ENCODE peak calls at places on chromosomes 2 and 18, in ten cellular contexts. P is activated naive CD8-positive, alpha-beta T cell treated with anti-CD3 and anti-CD28 coated beads, Interleukin-2, amount 50 U/mL, for 16 hours; L is LHCN-M2; X is activated T-helper 1 cell treated with Interleukin-2 at 50 U/mL for 16 hours; R is C1 segment of cervical spinal cord; C is NCI-H146; V is right atrium auricular region; M is RWPE1; W is OCI-M1; F is frontal cortex. K is an unnamed sample.

GRCh38 chr2:101501443-101501842 is 26.5 kb upstream of the RFX8 start:
- DNase-seq in V (no peak), C (no peak), P (no peak), W (peak), X (no peak), L (peak), M (no peak), R (no peak), F (no peak), K (no peak)

GRCh38 chr2:232928564-232929302 is 58.7 kb downstream of the SNORC start:
- DNase-seq in W (no peak), C (peak), F (no peak), L (no peak), V (no peak), M (no peak), R (no peak), P (no peak), X (no peak), K (no peak)

GRCh38 chr2:149427371-149427770 is 97.0 kb downstream of the LYPD6 start:
- DNase-seq in V (no peak), X (no peak), M (no peak), W (no peak), R (no peak), P (no peak), C (no peak), F (no peak), L (no peak), K (no peak)

GRCh38 chr2:240968731-240969624 is 29.4 kb upstream of the SNED1 start:
- DNase-seq in X (no peak), C (no peak), M (no peak), W (no peak), V (no peak), F (no peak), P (no peak), L (no peak), R (no peak), K (peak)

GRCh38 chr2:17578466-17578928 is 38.0 kb downstream of the VSNL1 start:
- DNase-seq in X (no peak), R (no peak), F (no peak), P (no peak), C (peak), L (no peak), V (no peak), W (no peak), M (no peak), K (no peak)

GRCh38 chr18:33579147-33579867 is 1.3 kb downstream of the ASXL3 start:
- DNase-seq in P (no peak), W (no peak), X (no peak), M (no peak), R (no peak), F (no peak), L (no peak), V (no peak), C (peak), K (no peak)

GRCh38 chr18:48829443-48830149 is 121.2 kb downstream of the SMAD7 start:
- DNase-seq in R (no peak), C (peak), P (no peak), X (no peak), F (no peak), L (no peak), V (peak), W (peak), M (no peak), K (peak)

GRCh38 chr2:1653137-1653789 is 91.1 kb downstream of the PXDN start:
- DNase-seq in W (no peak), X (no peak), F (no peak), R (no peak), C (no peak), M (peak), P (no peak), V (peak), L (peak), K (peak)

GRCh38 chr2:102066554-102066953 is 74.8 kb downstream of the IL1R2 start:
- DNase-seq in M (no peak), P (no peak), V (no peak), C (no peak), W (no peak), R (no peak), L (no peak), F (no peak), X (no peak), K (no peak)

GRCh38 chr2:160334028-160334729 is 134.1 kb upstream of the ITGB6 start:
- DNase-seq in M (no peak), R (no peak), P (no peak), L (peak), V (no peak), X (no peak), C (no peak), F (no peak), W (no peak), K (no peak)

GRCh38 chr2:79849241-79849640 is 336.4 kb downstream of the CTNNA2 start:
- DNase-seq in L (no peak), X (no peak), P (no peak), R (no peak), C (no peak), F (no peak), V (no peak), W (no peak), M (no peak), K (no peak)

GRCh38 chr18:9871244-9871746 is 14.5 kb upstream of the TXNDC2 start:
- DNase-seq in M (no peak), L (no peak), R (no peak), W (no peak), X (no peak), F (no peak), C (no peak), P (no peak), V (no peak), K (no peak)

GRCh38 chr18:77110400-77110799 is 22.2 kb downstream of the MBP start:
- DNase-seq in L (no peak), X (no peak), R (no peak), P (no peak), C (peak), M (no peak), W (no peak), V (no peak), F (no peak), K (peak)

GRCh38 chr2:225100269-225100668 is 58.0 kb upstream of the DOCK10 start:
- DNase-seq in C (no peak), L (peak), V (no peak), F (no peak), X (no peak), R (no peak), P (no peak), M (no peak), W (no peak), K (no peak)

GRCh38 chr2:166042356-166042755 is 85.5 kb downstream of the SCN1A start:
- DNase-seq in X (no peak), M (no peak), W (no peak), P (no peak), F (no peak), V (no peak), L (peak), C (no peak), R (no peak), K (no peak)

GRCh38 chr2:182097571-182097970 is 111.9 kb downstream of the PPP1R1C start:
- DNase-seq in M (no peak), R (no peak), P (no peak), C (no peak), F (no peak), W (no peak), V (no peak), X (no peak), L (no peak), K (no peak)

GRCh38 chr2:218829868-218830451 is 1.6 kb downstream of the PRKAG3 start:
- DNase-seq in X (no peak), V (peak), C (peak), P (no peak), M (no peak), W (no peak), F (no peak), L (no peak), R (no peak), K (no peak)

GRCh38 chr2:40592223-40592622 is 140.3 kb upstream of the SLC8A1 start:
- DNase-seq in L (no peak), M (no peak), R (no peak), F (no peak), V (no peak), P (no peak), X (no peak), W (peak), C (peak), K (no peak)

GRCh38 chr2:99708231-99708630 is 218.4 kb upstream of the REV1 start:
- DNase-seq in W (no peak), M (no peak), L (no peak), C (no peak), V (peak), F (no peak), X (no peak), R (no peak), P (no peak), K (no peak)

GRCh38 chr18:45962461-45962860 is 4.7 kb downstream of the EPG5 start:
- DNase-seq in M (peak), V (no peak), X (no peak), L (peak), C (no peak), P (no peak), F (no peak), R (no peak), W (peak), K (no peak)

GRCh38 chr2:216643986-216644662 is 10.9 kb downstream of the IGFBP2 start:
- DNase-seq in M (no peak), L (no peak), R (no peak), P (no peak), X (no peak), W (no peak), C (no peak), F (no peak), V (no peak), K (no peak)

GRCh38 chr18:62847081-62847480 is 131.7 kb downstream of the PHLPP1 start:
- DNase-seq in W (no peak), R (no peak), L (no peak), M (no peak), V (no peak), C (no peak), X (no peak), F (no peak), P (no peak), K (no peak)

GRCh38 chr2:29487967-29488550 is 372.8 kb downstream of the CLIP4 start:
- DNase-seq in R (no peak), L (no peak), X (no peak), V (no peak), F (no peak), W (no peak), C (no peak), P (no peak), M (no peak), K (no peak)

GRCh38 chr2:26471766-26472706 is 5.9 kb downstream of the OTOF start:
- DNase-seq in V (no peak), R (no peak), L (no peak), M (no peak), X (no peak), F (no peak), W (peak), C (peak), P (no peak), K (no peak)

GRCh38 chr2:191351298-191351697 is 106.1 kb downstream of the MYO1B start:
- DNase-seq in L (no peak), R (no peak), P (no peak), X (no peak), M (no peak), V (no peak), W (no peak), C (no peak), F (no peak), K (no peak)

GRCh38 chr2:219142329-219142728 is 18.3 kb downstream of the NHEJ1 start:
- DNase-seq in R (no peak), M (peak), P (no peak), X (no peak), L (peak), V (no peak), F (no peak), W (peak), C (no peak), K (peak)

GRCh38 chr2:100294162-100294497 is 28.2 kb downstream of the LONRF2 start:
- DNase-seq in W (no peak), V (no peak), R (no peak), L (no peak), P (no peak), F (no peak), X (no peak), C (no peak), M (no peak), K (no peak)

GRCh38 chr18:8548186-8548585 is 61.1 kb upstream of the RAB12 start:
- DNase-seq in F (no peak), C (no peak), X (no peak), M (peak), P (no peak), L (peak), V (no peak), R (no peak), W (no peak), K (no peak)

GRCh38 chr2:9720352-9721093 is 89.7 kb upstream of the YWHAQ start:
- DNase-seq in F (no peak), V (no peak), W (no peak), C (peak), L (no peak), M (no peak), P (no peak), R (no peak), X (no peak), K (no peak)

GRCh38 chr2:191030521-191031154 is 16.7 kb upstream of the STAT1 start:
- DNase-seq in P (no peak), X (no peak), F (peak), W (peak), L (no peak), M (peak), C (peak), V (no peak), R (no peak), K (no peak)

GRCh38 chr2:168915433-168916328 is 14.6 kb downstream of the G6PC2 start:
- DNase-seq in P (no peak), F (no peak), X (no peak), M (no peak), R (no peak), W (no peak), C (no peak), V (no peak), L (no peak), K (no peak)

GRCh38 chr2:64839844-64840243 is 149.4 kb upstream of the SLC1A4 start:
- DNase-seq in W (no peak), R (no peak), M (no peak), C (no peak), V (no peak), P (no peak), L (peak), F (no peak), X (no peak), K (no peak)

GRCh38 chr2:228401065-228401912 is 219.8 kb upstream of the SPHKAP start:
- DNase-seq in C (no peak), X (no peak), R (no peak), F (no peak), P (no peak), W (no peak), V (no peak), M (no peak), L (peak), K (no peak)

GRCh38 chr2:113755690-113756063 is 765 bp downstream of the SLC35F5 start:
- DNase-seq in V (no peak), F (peak), W (peak), C (peak), P (no peak), X (no peak), M (peak), R (peak), L (peak), K (no peak)

GRCh38 chr2:10821291-10821690 is 8.7 kb upstream of the PDIA6 start:
- DNase-seq in X (no peak), F (no peak), V (no peak), L (no peak), M (no peak), W (peak), C (no peak), P (no peak), R (no peak), K (no peak)

GRCh38 chr18:12048010-12048826 is 45.4 kb upstream of the ANKRD62 start:
- DNase-seq in W (no peak), R (no peak), X (no peak), L (no peak), P (no peak), M (no peak), C (no peak), V (peak), F (no peak), K (no peak)

K was measured in chondrocyte.